ENCODE peak calls at places on chromosomes 5 and 9, in four cellular contexts. One of them, this sample, is unnamed.
A peak's percentile ranks its signal among the peaks of the same experiment; 100 is the strongest.

GRCh38 chr5:172720655-172721054 is 50.3 kb downstream of the DUSP1 start:
- DNase-seq in lung: no peak
- DNase-seq in left ventricle myocardium inferior: no peak
- DNase-seq in foreskin fibroblast: no peak
- DNase-seq in this sample: no peak

GRCh38 chr5:35819026-35819425 is 37.7 kb upstream of the IL7R start:
- DNase-seq in lung: no peak
- DNase-seq in foreskin fibroblast: no peak
- DNase-seq in left ventricle myocardium inferior: no peak
- DNase-seq in this sample: no peak

GRCh38 chr5:115309751-115310370 is 13.4 kb upstream of the CCDC112 start:
- DNase-seq in left ventricle myocardium inferior: no peak
- DNase-seq in lung: no peak
- DNase-seq in foreskin fibroblast: peak; percentile 26
- DNase-seq in this sample: peak; percentile 41

GRCh38 chr5:147223951-147224791 is 10.7 kb upstream of the STK32A start:
- DNase-seq in left ventricle myocardium inferior: no peak
- DNase-seq in lung: peak; percentile 41
- DNase-seq in foreskin fibroblast: no peak
- DNase-seq in this sample: peak; percentile 32

GRCh38 chr5:93929146-93929545 is 187.7 kb upstream of the POU5F2 start:
- DNase-seq in lung: no peak
- DNase-seq in left ventricle myocardium inferior: no peak
- DNase-seq in foreskin fibroblast: peak; percentile 42
- DNase-seq in this sample: peak; percentile 63

GRCh38 chr5:140966293-140967225 is at the start of gene PCDHAC2:
- DNase-seq in lung: peak; percentile 53
- DNase-seq in left ventricle myocardium inferior: peak; percentile 19
- DNase-seq in foreskin fibroblast: no peak
- DNase-seq in this sample: peak; percentile 2

GRCh38 chr5:9301200-9301599 is 244.7 kb downstream of the SEMA5A start:
- DNase-seq in left ventricle myocardium inferior: no peak
- DNase-seq in lung: no peak
- DNase-seq in foreskin fibroblast: no peak
- DNase-seq in this sample: no peak

GRCh38 chr9:79812099-79812498 is 240.3 kb downstream of the TLE4 start:
- DNase-seq in foreskin fibroblast: no peak
- DNase-seq in left ventricle myocardium inferior: no peak
- DNase-seq in lung: no peak
- DNase-seq in this sample: peak; percentile 40

GRCh38 chr5:76733049-76733417 is 17.1 kb downstream of the F2R start:
- DNase-seq in lung: no peak
- DNase-seq in foreskin fibroblast: no peak
- DNase-seq in left ventricle myocardium inferior: no peak
- DNase-seq in this sample: no peak

GRCh38 chr5:66337827-66338226 is 193.7 kb downstream of the SREK1 start:
- DNase-seq in left ventricle myocardium inferior: no peak
- DNase-seq in foreskin fibroblast: no peak
- DNase-seq in lung: no peak
- DNase-seq in this sample: no peak

GRCh38 chr5:139543423-139543991 is 17.6 kb upstream of the UBE2D2 start:
- DNase-seq in foreskin fibroblast: no peak
- DNase-seq in left ventricle myocardium inferior: peak; percentile 77
- DNase-seq in lung: peak; percentile 50
- DNase-seq in this sample: peak; percentile 18

GRCh38 chr9:20307662-20308061 is 314.6 kb downstream of the MLLT3 start:
- DNase-seq in foreskin fibroblast: no peak
- DNase-seq in lung: no peak
- DNase-seq in left ventricle myocardium inferior: no peak
- DNase-seq in this sample: no peak

GRCh38 chr9:121394292-121394691 is 24.2 kb upstream of the STOM start:
- DNase-seq in foreskin fibroblast: no peak
- DNase-seq in left ventricle myocardium inferior: no peak
- DNase-seq in lung: no peak
- DNase-seq in this sample: no peak

GRCh38 chr5:131610198-131611063 is 24.6 kb downstream of the RAPGEF6 start:
- DNase-seq in lung: no peak
- DNase-seq in foreskin fibroblast: peak; percentile 48
- DNase-seq in left ventricle myocardium inferior: no peak
- DNase-seq in this sample: peak; percentile 95

GRCh38 chr5:149452007-149452664 is 73.0 kb upstream of the IL17B start:
- DNase-seq in foreskin fibroblast: no peak
- DNase-seq in left ventricle myocardium inferior: peak; percentile 49
- DNase-seq in lung: peak; percentile 53
- DNase-seq in this sample: peak; percentile 56

GRCh38 chr9:17403539-17403938 is 175.3 kb upstream of the SH3GL2 start:
- DNase-seq in foreskin fibroblast: no peak
- DNase-seq in left ventricle myocardium inferior: no peak
- DNase-seq in lung: no peak
- DNase-seq in this sample: no peak

GRCh38 chr5:156414381-156414780 is 87.4 kb downstream of the SGCD start:
- DNase-seq in lung: no peak
- DNase-seq in left ventricle myocardium inferior: no peak
- DNase-seq in foreskin fibroblast: no peak
- DNase-seq in this sample: peak; percentile 23

GRCh38 chr5:107213025-107213424 is 457.7 kb downstream of the EFNA5 start:
- DNase-seq in lung: no peak
- DNase-seq in foreskin fibroblast: no peak
- DNase-seq in left ventricle myocardium inferior: no peak
- DNase-seq in this sample: no peak

GRCh38 chr5:157520911-157521703 is 54.5 kb downstream of the ADAM19 start:
- DNase-seq in left ventricle myocardium inferior: peak; percentile 41
- DNase-seq in lung: peak; percentile 45
- DNase-seq in foreskin fibroblast: no peak
- DNase-seq in this sample: peak; percentile 77

GRCh38 chr9:68530618-68531017 is 10.1 kb downstream of the TMEM252 start:
- DNase-seq in left ventricle myocardium inferior: peak; percentile 81
- DNase-seq in lung: peak; percentile 74
- DNase-seq in foreskin fibroblast: no peak
- DNase-seq in this sample: no peak

GRCh38 chr9:93589688-93590087 is 13.3 kb downstream of the PHF2 start:
- DNase-seq in foreskin fibroblast: peak; percentile 64
- DNase-seq in left ventricle myocardium inferior: no peak
- DNase-seq in lung: peak; percentile 25
- DNase-seq in this sample: peak; percentile 16

GRCh38 chr5:32276173-32276853 is 36.4 kb downstream of the MTMR12 start:
- DNase-seq in foreskin fibroblast: no peak
- DNase-seq in left ventricle myocardium inferior: no peak
- DNase-seq in lung: no peak
- DNase-seq in this sample: peak; percentile 62

GRCh38 chr5:140381972-140382371 is 19.7 kb upstream of the ANKHD1 start:
- DNase-seq in foreskin fibroblast: no peak
- DNase-seq in lung: no peak
- DNase-seq in left ventricle myocardium inferior: no peak
- DNase-seq in this sample: no peak

GRCh38 chr5:174315871-174316270 is 270.4 kb downstream of the NSG2 start:
- DNase-seq in left ventricle myocardium inferior: no peak
- DNase-seq in foreskin fibroblast: no peak
- DNase-seq in lung: no peak
- DNase-seq in this sample: no peak

GRCh38 chr5:124932791-124933600 is 186.6 kb upstream of the ZNF608 start:
- DNase-seq in lung: no peak
- DNase-seq in left ventricle myocardium inferior: peak; percentile 31
- DNase-seq in foreskin fibroblast: peak; percentile 54
- DNase-seq in this sample: peak; percentile 78

GRCh38 chr5:101977729-101978345 is 318.2 kb downstream of the SLCO4C1 start:
- DNase-seq in foreskin fibroblast: peak; percentile 0
- DNase-seq in lung: no peak
- DNase-seq in left ventricle myocardium inferior: no peak
- DNase-seq in this sample: peak; percentile 40

GRCh38 chr9:124352616-124353015 is 62.6 kb downstream of the PSMB7 start:
- DNase-seq in lung: no peak
- DNase-seq in left ventricle myocardium inferior: no peak
- DNase-seq in foreskin fibroblast: no peak
- DNase-seq in this sample: no peak

GRCh38 chr5:124927735-124928134 is 181.3 kb upstream of the ZNF608 start:
- DNase-seq in lung: no peak
- DNase-seq in left ventricle myocardium inferior: no peak
- DNase-seq in foreskin fibroblast: peak; percentile 50
- DNase-seq in this sample: peak; percentile 78

GRCh38 chr5:343461-344401 is 22.2 kb downstream of the AHRR start:
- DNase-seq in foreskin fibroblast: peak; percentile 79
- DNase-seq in lung: no peak
- DNase-seq in left ventricle myocardium inferior: peak; percentile 52
- DNase-seq in this sample: peak; percentile 55

GRCh38 chr5:176542135-176542595 is 5.0 kb upstream of the RNF44 start:
- DNase-seq in foreskin fibroblast: no peak
- DNase-seq in left ventricle myocardium inferior: peak; percentile 34
- DNase-seq in lung: no peak
- DNase-seq in this sample: no peak

GRCh38 chr9:123440256-123440655 is 84.3 kb downstream of the CRB2 start:
- DNase-seq in foreskin fibroblast: no peak
- DNase-seq in lung: no peak
- DNase-seq in left ventricle myocardium inferior: no peak
- DNase-seq in this sample: no peak

GRCh38 chr9:23849379-23849778 is 23.3 kb upstream of the ELAVL2 start:
- DNase-seq in foreskin fibroblast: no peak
- DNase-seq in lung: no peak
- DNase-seq in left ventricle myocardium inferior: no peak
- DNase-seq in this sample: no peak

GRCh38 chr9:131845286-131846011 is 105.6 kb upstream of the RAPGEF1 start:
- DNase-seq in lung: no peak
- DNase-seq in foreskin fibroblast: no peak
- DNase-seq in left ventricle myocardium inferior: no peak
- DNase-seq in this sample: no peak

GRCh38 chr9:14271078-14271673 is 42.8 kb downstream of the NFIB start:
- DNase-seq in lung: peak; percentile 32
- DNase-seq in left ventricle myocardium inferior: peak; percentile 74
- DNase-seq in foreskin fibroblast: peak; percentile 68
- DNase-seq in this sample: peak; percentile 87

GRCh38 chr5:162325143-162325727 is 257.7 kb downstream of the GABRG2 start:
- DNase-seq in lung: no peak
- DNase-seq in left ventricle myocardium inferior: no peak
- DNase-seq in foreskin fibroblast: no peak
- DNase-seq in this sample: no peak

GRCh38 chr9:111253742-111254437 is 76.1 kb downstream of the OR2K2 start:
- DNase-seq in foreskin fibroblast: no peak
- DNase-seq in left ventricle myocardium inferior: no peak
- DNase-seq in lung: no peak
- DNase-seq in this sample: no peak

DNA sequence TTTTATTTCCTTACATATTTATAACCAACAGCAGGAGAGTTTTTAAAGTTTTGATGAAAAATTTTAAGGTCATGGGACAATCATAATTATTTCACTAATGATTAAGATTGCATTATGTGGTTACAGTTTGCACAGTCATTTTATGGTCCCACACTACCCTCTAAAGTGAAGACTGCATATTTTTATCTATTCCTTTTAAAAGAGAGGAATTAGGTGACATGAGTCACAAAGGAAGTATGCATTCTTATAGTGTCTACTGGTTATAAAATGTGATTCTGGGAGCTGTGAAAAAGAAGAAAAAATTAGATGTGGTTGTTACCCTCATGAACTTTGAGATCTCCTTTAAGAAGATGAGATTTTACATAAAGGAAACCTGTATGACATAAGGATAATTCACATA is 87.9 kb upstream of the GRIA1 start:
- DNase-seq in left ventricle myocardium inferior: no peak
- DNase-seq in lung: no peak
- DNase-seq in foreskin fibroblast: peak; percentile 40
- DNase-seq in this sample: peak; percentile 61
- TF ChIP-seq CTCF in left ventricle myocardium inferior: no peak
- TF ChIP-seq CTCF in lung: no peak
- TF ChIP-seq CTCF in foreskin fibroblast: no peak
- TF ChIP-seq CTCF in this sample: no peak

GRCh38 chr5:34622046-34622435 is 34.1 kb upstream of the RAI14 start:
- DNase-seq in left ventricle myocardium inferior: no peak
- DNase-seq in lung: no peak
- DNase-seq in foreskin fibroblast: no peak
- DNase-seq in this sample: peak; percentile 79
- H3K4me3 ChIP-seq in left ventricle myocardium inferior: no peak overlapping the region
- H3K4me3 ChIP-seq in lung: no peak overlapping the region
- H3K4me3 ChIP-seq in foreskin fibroblast: no peak overlapping the region
- H3K4me3 ChIP-seq in this sample: no peak overlapping the region

DNA sequence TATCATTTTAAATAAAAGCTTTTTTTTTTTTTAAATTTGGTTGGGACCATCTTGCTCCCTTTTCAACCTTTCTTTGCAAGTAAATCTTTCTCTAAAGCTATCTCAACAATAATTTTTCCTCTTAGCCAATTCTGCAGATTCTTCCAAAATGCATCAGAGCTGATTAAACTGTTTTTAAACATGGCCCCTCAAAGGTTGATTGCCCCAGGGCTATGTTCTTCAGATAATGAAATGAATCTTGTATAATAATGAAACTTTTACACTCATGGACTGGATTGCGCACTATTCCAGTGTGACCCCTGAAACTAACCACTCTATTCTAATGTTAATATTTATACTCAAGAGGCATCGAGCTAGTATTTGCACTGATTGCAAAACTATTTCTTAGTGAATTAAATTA is 222.8 kb upstream of the PRDM9 start:
- DNase-seq in lung: no peak
- DNase-seq in left ventricle myocardium inferior: no peak
- DNase-seq in foreskin fibroblast: no peak
- DNase-seq in this sample: no peak
- TF ChIP-seq CTCF in lung: no peak
- TF ChIP-seq CTCF in left ventricle myocardium inferior: no peak
- TF ChIP-seq CTCF in foreskin fibroblast: no peak
- TF ChIP-seq CTCF in this sample: no peak

GRCh38 chr9:115596743-115597080 is 478.8 kb upstream of the TNC start:
- DNase-seq in lung: no peak
- DNase-seq in left ventricle myocardium inferior: no peak
- DNase-seq in foreskin fibroblast: no peak
- DNase-seq in this sample: peak; percentile 86

GRCh38 chr9:115593587-115594091 is 475.7 kb upstream of the TNC start:
- DNase-seq in left ventricle myocardium inferior: no peak
- DNase-seq in lung: no peak
- DNase-seq in foreskin fibroblast: peak; percentile 42
- DNase-seq in this sample: no peak

GRCh38 chr9:115597330-115597729 is 479.4 kb upstream of the TNC start:
- DNase-seq in left ventricle myocardium inferior: no peak
- DNase-seq in foreskin fibroblast: no peak
- DNase-seq in lung: no peak
- DNase-seq in this sample: no peak

GRCh38 chr9:115594551-115594950 is 476.6 kb upstream of the TNC start:
- DNase-seq in left ventricle myocardium inferior: no peak
- DNase-seq in foreskin fibroblast: no peak
- DNase-seq in lung: no peak
- DNase-seq in this sample: no peak

GRCh38 chr9:115595951-115596742 is 478.2 kb upstream of the TNC start:
- DNase-seq in foreskin fibroblast: peak; percentile 90
- DNase-seq in lung: no peak
- DNase-seq in left ventricle myocardium inferior: no peak
- DNase-seq in this sample: peak; percentile 95
- H3K4me3 ChIP-seq in foreskin fibroblast: peak overlapping the region; percentile 64
- H3K4me3 ChIP-seq in lung: no peak overlapping the region
- H3K4me3 ChIP-seq in left ventricle myocardium inferior: no peak overlapping the region
- H3K4me3 ChIP-seq in this sample: peak overlapping the region; percentile 50

DNA sequence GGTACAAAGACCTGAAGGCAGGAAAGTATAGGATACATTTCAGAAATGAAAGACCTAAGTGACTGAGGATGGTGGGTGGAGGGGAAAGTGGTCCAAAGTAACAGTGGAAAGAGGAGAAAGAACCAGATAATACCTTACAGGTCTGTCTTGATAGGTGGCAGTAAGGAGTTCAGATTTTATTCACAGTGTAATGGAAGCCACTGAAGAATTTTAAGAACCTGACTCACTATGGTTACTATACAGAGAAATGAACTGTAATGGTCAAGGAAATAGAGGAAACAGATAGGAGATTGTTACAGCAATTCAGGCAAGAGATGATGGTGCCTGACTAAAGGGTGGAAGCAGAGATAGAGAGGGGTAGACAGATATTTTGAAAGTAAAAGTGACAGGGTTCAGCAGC is 46.5 kb downstream of the EPB41L4A start:
- DNase-seq in lung: no peak
- DNase-seq in left ventricle myocardium inferior: no peak
- DNase-seq in foreskin fibroblast: no peak
- DNase-seq in this sample: no peak
- TF ChIP-seq CTCF in lung: no peak
- TF ChIP-seq CTCF in left ventricle myocardium inferior: no peak
- TF ChIP-seq CTCF in foreskin fibroblast: no peak
- TF ChIP-seq CTCF in this sample: no peak